ENCODE peak calls at places on chromosomes 11 and 22, in four cellular contexts. T is mucosa of gallbladder, N is nucleus accumbens, F is BE2C. K is an unnamed sample.

GRCh38 chr11:123594188-123594901 is 60.1 kb downstream of the SCN3B start:
- DNase-seq in N (no peak), F (no peak), T (no peak), K (no peak)

GRCh38 chr22:46054091-46054877 is 77.3 kb upstream of the WNT7B start:
- DNase-seq in F (peak; percentile 79), T (peak; percentile 66), N (no peak), K (peak; percentile 74)

GRCh38 chr11:31106326-31106725 is 263.2 kb downstream of the DCDC1 start:
- DNase-seq in N (no peak), T (no peak), F (no peak), K (no peak)

GRCh38 chr22:24894998-24895397 is 51.5 kb downstream of the LHFPL7 start:
- DNase-seq in F (peak; percentile 85), T (peak; percentile 87), N (no peak), K (no peak)

GRCh38 chr11:2726964-2727363 is 27.2 kb upstream of the KCNQ1OT1 start:
- DNase-seq in T (no peak), F (no peak), N (no peak), K (no peak)

GRCh38 chr11:2531277-2531986 is 86.6 kb downstream of the KCNQ1 start:
- DNase-seq in F (peak; percentile 64), N (peak; percentile 37), T (peak; percentile 78), K (peak; percentile 79)

GRCh38 chr11:88035271-88035670 is 140.0 kb downstream of the RAB38 start:
- DNase-seq in T (no peak), F (no peak), N (no peak), K (no peak)

GRCh38 chr11:34308049-34308692 is 49.6 kb downstream of the ABTB2 start:
- DNase-seq in F (no peak), T (no peak), N (no peak), K (no peak)

GRCh38 chr11:29310016-29310415 is 706.8 kb downstream of the KCNA4 start:
- DNase-seq in T (no peak), N (no peak), F (no peak), K (no peak)

GRCh38 chr11:2441171-2441570 is 3.1 kb downstream of the TRPM5 start:
- DNase-seq in N (no peak), F (no peak), T (no peak), K (no peak)

GRCh38 chr11:3169235-3169951 is 4.3 kb upstream of the OSBPL5 start:
- DNase-seq in F (no peak), T (no peak), N (no peak), K (peak; percentile 85)

GRCh38 chr11:68524681-68525080 is 64.1 kb downstream of the PPP6R3 start:
- DNase-seq in N (peak; percentile 8), F (no peak), T (no peak), K (no peak)

GRCh38 chr11:1440496-1440895 is 46.1 kb downstream of the MOB2 start:
- DNase-seq in T (no peak), F (no peak), N (no peak), K (no peak)

GRCh38 chr22:22219140-22219996 is 25.2 kb upstream of the VPREB1 start:
- DNase-seq in T (no peak), N (no peak), F (no peak), K (no peak)

GRCh38 chr11:67270256-67271211 is 4.3 kb downstream of the GRK2 start:
- DNase-seq in F (no peak), T (no peak), N (no peak), K (no peak)

GRCh38 chr11:126026579-126026978 is 36.1 kb downstream of the CDON start:
- DNase-seq in F (no peak), N (no peak), T (no peak), K (no peak)

GRCh38 chr22:24236656-24237055 is 8.2 kb downstream of the GGT5 start:
- DNase-seq in T (no peak), F (no peak), N (no peak), K (peak; percentile 14)

GRCh38 chr22:20135846-20136602 is 4.4 kb downstream of the ZDHHC8 start:
- DNase-seq in N (no peak), F (no peak), T (no peak), K (no peak)

GRCh38 chr11:45144126-45145082 is 2.0 kb upstream of the PRDM11 start:
- DNase-seq in F (no peak), N (no peak), T (peak; percentile 4), K (no peak)

GRCh38 chr11:12773591-12773990 is 99.4 kb downstream of the TEAD1 start:
- DNase-seq in F (no peak), N (no peak), T (no peak), K (no peak)

GRCh38 chr11:8168485-8169257 is at the start of gene RIC3:
- DNase-seq in N (peak; percentile 50), T (peak; percentile 18), F (peak; percentile 42), K (peak; percentile 71)

GRCh38 chr11:88421530-88421929 is 84.0 kb upstream of the CTSC start:
- DNase-seq in N (no peak), T (peak; percentile 18), F (no peak), K (no peak)

GRCh38 chr11:105611414-105611813 is 1.5 kb downstream of the GRIA4 start:
- DNase-seq in T (no peak), F (no peak), N (no peak), K (peak; percentile 13)

GRCh38 chr11:119774180-119774763 is 45.3 kb upstream of the NECTIN1 start:
- DNase-seq in T (no peak), N (no peak), F (no peak), K (no peak)

GRCh38 chr11:130652671-130653335 is 204.4 kb downstream of the ADAMTS15 start:
- DNase-seq in F (no peak), T (peak; percentile 66), N (no peak), K (no peak)

GRCh38 chr11:94794287-94795168 is 26.4 kb downstream of the AMOTL1 start:
- DNase-seq in N (no peak), T (peak; percentile 72), F (peak; percentile 43), K (no peak)

GRCh38 chr22:22884010-22884887 is 3.4 kb upstream of the IGLL5 start:
- DNase-seq in F (peak; percentile 73), T (peak; percentile 80), N (peak; percentile 3), K (peak; percentile 51)

GRCh38 chr11:64015935-64016468 is 19.7 kb upstream of the FLRT1 start:
- DNase-seq in F (no peak), T (no peak), N (no peak), K (no peak)

GRCh38 chr11:110251837-110252236 is 44.6 kb downstream of the RDX start:
- DNase-seq in T (peak; percentile 25), F (no peak), N (no peak), K (no peak)

GRCh38 chr11:78699606-78700005 is 124.9 kb upstream of the NARS2 start:
- DNase-seq in N (no peak), F (no peak), T (no peak), K (no peak)

GRCh38 chr22:35449829-35450689 is 50.1 kb downstream of the MCM5 start:
- DNase-seq in F (no peak), T (no peak), N (no peak), K (no peak)

GRCh38 chr22:37169947-37170688 is 17.9 kb downstream of the C1QTNF6 start:
- DNase-seq in F (no peak), T (no peak), N (no peak), K (no peak)

GRCh38 chr11:23988381-23989006 is 508.4 kb upstream of the LUZP2 start:
- DNase-seq in N (no peak), T (no peak), F (no peak), K (no peak)

GRCh38 chr11:76910620-76911414 is 50.1 kb downstream of the ACER3 start:
- DNase-seq in T (peak; percentile 17), F (no peak), N (no peak), K (no peak)

K was measured in posterior cingulate gyrus.